ENCODE peak calls at places on chromosomes 5 and 9, in four cellular contexts. One of them, this sample, is unnamed.

GRCh38 chr5:146818790-146819189 is 59.8 kb downstream of the PPP2R2B start:
- DNase-seq in CD8-positive, alpha-beta T cell: no peak
- DNase-seq in adipocyte: no peak
- DNase-seq in SJSA1: no peak
- DNase-seq in this sample: no peak

GRCh38 chr9:93136011-93136440 is 2.0 kb upstream of the NINJ1 start:
- DNase-seq in CD8-positive, alpha-beta T cell: no peak
- DNase-seq in adipocyte: no peak
- DNase-seq in SJSA1: no peak
- DNase-seq in this sample: peak; percentile 54

GRCh38 chr5:98810206-98810605 is 36.7 kb downstream of the RGMB start:
- DNase-seq in adipocyte: no peak
- DNase-seq in SJSA1: no peak
- DNase-seq in CD8-positive, alpha-beta T cell: no peak
- DNase-seq in this sample: no peak

GRCh38 chr5:81789033-81789432 is 38.1 kb upstream of the SSBP2 start:
- DNase-seq in adipocyte: peak; percentile 51
- DNase-seq in SJSA1: no peak
- DNase-seq in CD8-positive, alpha-beta T cell: no peak
- DNase-seq in this sample: peak; percentile 57

GRCh38 chr9:131407717-131408195 is 13.9 kb downstream of the PRRC2B start:
- DNase-seq in adipocyte: peak; percentile 31
- DNase-seq in CD8-positive, alpha-beta T cell: no peak
- DNase-seq in SJSA1: no peak
- DNase-seq in this sample: peak; percentile 58

GRCh38 chr5:143051244-143052058 is 281.3 kb downstream of the ARHGAP26 start:
- DNase-seq in adipocyte: peak; percentile 96
- DNase-seq in SJSA1: no peak
- DNase-seq in CD8-positive, alpha-beta T cell: no peak
- DNase-seq in this sample: peak; percentile 96

GRCh38 chr9:119004618-119004990 is 364.6 kb downstream of the BRINP1 start:
- DNase-seq in adipocyte: peak; percentile 95
- DNase-seq in SJSA1: no peak
- DNase-seq in CD8-positive, alpha-beta T cell: no peak
- DNase-seq in this sample: peak; percentile 76

GRCh38 chr9:115847245-115847644 is 306.3 kb upstream of the PAPPA start:
- DNase-seq in CD8-positive, alpha-beta T cell: no peak
- DNase-seq in SJSA1: no peak
- DNase-seq in adipocyte: peak; percentile 65
- DNase-seq in this sample: peak; percentile 75

GRCh38 chr5:26662806-26663360 is 375.5 kb downstream of the CDH9 start:
- DNase-seq in CD8-positive, alpha-beta T cell: no peak
- DNase-seq in SJSA1: no peak
- DNase-seq in adipocyte: no peak
- DNase-seq in this sample: no peak

GRCh38 chr9:127525426-127526188 is 74.3 kb downstream of the LRSAM1 start:
- DNase-seq in adipocyte: peak; percentile 67
- DNase-seq in CD8-positive, alpha-beta T cell: no peak
- DNase-seq in SJSA1: no peak
- DNase-seq in this sample: peak; percentile 55

GRCh38 chr5:14464101-14464500 is 117.5 kb upstream of the OTULINL start:
- DNase-seq in SJSA1: no peak
- DNase-seq in adipocyte: no peak
- DNase-seq in CD8-positive, alpha-beta T cell: no peak
- DNase-seq in this sample: peak; percentile 36

GRCh38 chr9:21525174-21525573 is 43.1 kb upstream of the IFNE start:
- DNase-seq in adipocyte: no peak
- DNase-seq in SJSA1: no peak
- DNase-seq in CD8-positive, alpha-beta T cell: no peak
- DNase-seq in this sample: no peak

GRCh38 chr9:6644346-6645152 is 980 bp downstream of the GLDC start:
- DNase-seq in CD8-positive, alpha-beta T cell: no peak
- DNase-seq in adipocyte: peak; percentile 11
- DNase-seq in SJSA1: no peak
- DNase-seq in this sample: no peak

GRCh38 chr5:86332851-86333250 is 284.9 kb upstream of the COX7C start:
- DNase-seq in adipocyte: no peak
- DNase-seq in SJSA1: no peak
- DNase-seq in CD8-positive, alpha-beta T cell: no peak
- DNase-seq in this sample: no peak

GRCh38 chr5:89399553-89399952 is 516.6 kb upstream of the MEF2C start:
- DNase-seq in SJSA1: no peak
- DNase-seq in adipocyte: no peak
- DNase-seq in CD8-positive, alpha-beta T cell: no peak
- DNase-seq in this sample: no peak

GRCh38 chr9:84671651-84672467 is 2.3 kb downstream of the NTRK2 start:
- DNase-seq in SJSA1: no peak
- DNase-seq in CD8-positive, alpha-beta T cell: no peak
- DNase-seq in adipocyte: no peak
- DNase-seq in this sample: no peak

GRCh38 chr9:92633879-92634278 is 36.1 kb downstream of the IPPK start:
- DNase-seq in CD8-positive, alpha-beta T cell: no peak
- DNase-seq in SJSA1: no peak
- DNase-seq in adipocyte: no peak
- DNase-seq in this sample: no peak

GRCh38 chr9:87824216-87824875 is 58.3 kb upstream of the SPATA31E1 start:
- DNase-seq in adipocyte: no peak
- DNase-seq in SJSA1: no peak
- DNase-seq in CD8-positive, alpha-beta T cell: no peak
- DNase-seq in this sample: no peak

GRCh38 chr9:121483049-121483448 is 16.6 kb downstream of the GGTA1 start:
- DNase-seq in adipocyte: no peak
- DNase-seq in SJSA1: no peak
- DNase-seq in CD8-positive, alpha-beta T cell: no peak
- DNase-seq in this sample: no peak

This sample was measured in fibroblast of villous mesenchyme.